ENCODE peak calls at places on chromosomes 11 and 22, in six cellular contexts. One of them, this sample, is unnamed.

GRCh38 chr11:17570034-17570433 is 23.0 kb downstream of the OTOG start:
- DNase-seq in vagina: no peak
- DNase-seq in Kasumi-1: no peak
- DNase-seq in foreskin melanocyte: no peak
- DNase-seq in RPMI8226: no peak
- DNase-seq in HEK293T: no peak
- DNase-seq in this sample: no peak

GRCh38 chr11:66745356-66746235 is 16.6 kb upstream of the SPTBN2 start:
- DNase-seq in vagina: no peak
- DNase-seq in Kasumi-1: no peak
- DNase-seq in foreskin melanocyte: no peak
- DNase-seq in RPMI8226: peak; percentile 91
- DNase-seq in HEK293T: no peak
- DNase-seq in this sample: peak; percentile 71

GRCh38 chr11:65113361-65113756 is 1.7 kb downstream of the TM7SF2 start:
- DNase-seq in vagina: no peak
- DNase-seq in Kasumi-1: no peak
- DNase-seq in foreskin melanocyte: no peak
- DNase-seq in RPMI8226: no peak
- DNase-seq in HEK293T: no peak
- DNase-seq in this sample: peak; percentile 39

GRCh38 chr22:19353363-19354131 is 62.0 kb upstream of the CLTCL1 start:
- DNase-seq in vagina: no peak
- DNase-seq in Kasumi-1: no peak
- DNase-seq in foreskin melanocyte: no peak
- DNase-seq in RPMI8226: no peak
- DNase-seq in HEK293T: peak; percentile 5
- DNase-seq in this sample: no peak

GRCh38 chr22:44893731-44894080 is 116.1 kb downstream of the PHF21B start:
- DNase-seq in vagina: no peak
- DNase-seq in Kasumi-1: no peak
- DNase-seq in foreskin melanocyte: no peak
- DNase-seq in RPMI8226: no peak
- DNase-seq in HEK293T: no peak
- DNase-seq in this sample: no peak

GRCh38 chr22:45672564-45673481 is 1.2 kb downstream of the ATXN10 start:
- DNase-seq in vagina: no peak
- DNase-seq in Kasumi-1: no peak
- DNase-seq in foreskin melanocyte: peak; percentile 49
- DNase-seq in RPMI8226: peak; percentile 33
- DNase-seq in HEK293T: peak; percentile 17
- DNase-seq in this sample: no peak

GRCh38 chr11:12808519-12808918 is 134.3 kb downstream of the TEAD1 start:
- DNase-seq in vagina: no peak
- DNase-seq in Kasumi-1: no peak
- DNase-seq in foreskin melanocyte: no peak
- DNase-seq in RPMI8226: peak; percentile 63
- DNase-seq in HEK293T: no peak
- DNase-seq in this sample: peak; percentile 62

GRCh38 chr11:40292636-40293585 is 1166.5 kb downstream of the LRRC4C start:
- DNase-seq in vagina: no peak
- DNase-seq in Kasumi-1: no peak
- DNase-seq in foreskin melanocyte: no peak
- DNase-seq in RPMI8226: no peak
- DNase-seq in HEK293T: no peak
- DNase-seq in this sample: no peak

GRCh38 chr22:20064140-20064480 is 15.9 kb upstream of the DGCR8 start:
- DNase-seq in vagina: no peak
- DNase-seq in Kasumi-1: no peak
- DNase-seq in foreskin melanocyte: no peak
- DNase-seq in RPMI8226: no peak
- DNase-seq in HEK293T: no peak
- DNase-seq in this sample: no peak

GRCh38 chr11:13668957-13669521 is 571 bp downstream of the FAR1 start:
- DNase-seq in vagina: no peak
- DNase-seq in Kasumi-1: peak; percentile 25
- DNase-seq in foreskin melanocyte: no peak
- DNase-seq in RPMI8226: peak; percentile 51
- DNase-seq in HEK293T: peak; percentile 27
- DNase-seq in this sample: peak; percentile 37

GRCh38 chr11:10709299-10710086 is 15.9 kb upstream of the IRAG1 start:
- DNase-seq in vagina: no peak
- DNase-seq in Kasumi-1: no peak
- DNase-seq in foreskin melanocyte: no peak
- DNase-seq in RPMI8226: no peak
- DNase-seq in HEK293T: no peak
- DNase-seq in this sample: no peak

GRCh38 chr22:27273386-27273785 is 528.2 kb downstream of the MN1 start:
- DNase-seq in vagina: no peak
- DNase-seq in Kasumi-1: no peak
- DNase-seq in foreskin melanocyte: no peak
- DNase-seq in RPMI8226: no peak
- DNase-seq in HEK293T: no peak
- DNase-seq in this sample: no peak

GRCh38 chr11:24828938-24829337 is 332.1 kb downstream of the LUZP2 start:
- DNase-seq in vagina: no peak
- DNase-seq in Kasumi-1: no peak
- DNase-seq in foreskin melanocyte: no peak
- DNase-seq in RPMI8226: no peak
- DNase-seq in HEK293T: no peak
- DNase-seq in this sample: peak; percentile 64

GRCh38 chr22:50139843-50140415 is 30.6 kb upstream of the PANX2 start:
- DNase-seq in vagina: no peak
- DNase-seq in Kasumi-1: no peak
- DNase-seq in foreskin melanocyte: no peak
- DNase-seq in RPMI8226: peak; percentile 94
- DNase-seq in HEK293T: no peak
- DNase-seq in this sample: peak; percentile 35

GRCh38 chr11:128116447-128117240 is 470.7 kb downstream of the ETS1 start:
- DNase-seq in vagina: no peak
- DNase-seq in Kasumi-1: no peak
- DNase-seq in foreskin melanocyte: peak; percentile 3
- DNase-seq in RPMI8226: no peak
- DNase-seq in HEK293T: no peak
- DNase-seq in this sample: peak; percentile 11

GRCh38 chr11:131297441-131297840 is 73.0 kb upstream of the NTM start:
- DNase-seq in vagina: no peak
- DNase-seq in Kasumi-1: no peak
- DNase-seq in foreskin melanocyte: no peak
- DNase-seq in RPMI8226: no peak
- DNase-seq in HEK293T: no peak
- DNase-seq in this sample: no peak

GRCh38 chr11:72788250-72788649 is 5.6 kb downstream of the STARD10 start:
- DNase-seq in vagina: no peak
- DNase-seq in Kasumi-1: no peak
- DNase-seq in foreskin melanocyte: no peak
- DNase-seq in RPMI8226: no peak
- DNase-seq in HEK293T: no peak
- DNase-seq in this sample: no peak

GRCh38 chr11:16963316-16963876 is 50.8 kb downstream of the PLEKHA7 start:
- DNase-seq in vagina: no peak
- DNase-seq in Kasumi-1: no peak
- DNase-seq in foreskin melanocyte: no peak
- DNase-seq in RPMI8226: no peak
- DNase-seq in HEK293T: no peak
- DNase-seq in this sample: no peak

GRCh38 chr11:108666373-108666772 is 1.5 kb downstream of the DDX10 start:
- DNase-seq in vagina: no peak
- DNase-seq in Kasumi-1: peak; percentile 28
- DNase-seq in foreskin melanocyte: no peak
- DNase-seq in RPMI8226: peak; percentile 44
- DNase-seq in HEK293T: no peak
- DNase-seq in this sample: peak; percentile 42

GRCh38 chr11:28756977-28757376 is 648.8 kb downstream of the METTL15 start:
- DNase-seq in vagina: no peak
- DNase-seq in Kasumi-1: no peak
- DNase-seq in foreskin melanocyte: no peak
- DNase-seq in RPMI8226: no peak
- DNase-seq in HEK293T: no peak
- DNase-seq in this sample: peak; percentile 89

GRCh38 chr11:11076879-11077278 is 219.0 kb upstream of the ZBED5 start:
- DNase-seq in vagina: no peak
- DNase-seq in Kasumi-1: no peak
- DNase-seq in foreskin melanocyte: no peak
- DNase-seq in RPMI8226: no peak
- DNase-seq in HEK293T: no peak
- DNase-seq in this sample: no peak

GRCh38 chr11:3942160-3942955 is 86.9 kb downstream of the STIM1 start:
- DNase-seq in vagina: peak; percentile 77
- DNase-seq in Kasumi-1: peak; percentile 4
- DNase-seq in foreskin melanocyte: no peak
- DNase-seq in RPMI8226: no peak
- DNase-seq in HEK293T: no peak
- DNase-seq in this sample: no peak

GRCh38 chr22:46515208-46516111 is 22.0 kb downstream of the CELSR1 start:
- DNase-seq in vagina: no peak
- DNase-seq in Kasumi-1: no peak
- DNase-seq in foreskin melanocyte: no peak
- DNase-seq in RPMI8226: no peak
- DNase-seq in HEK293T: no peak
- DNase-seq in this sample: no peak

GRCh38 chr22:30754521-30754920 is 59.8 kb downstream of the OSBP2 start:
- DNase-seq in vagina: no peak
- DNase-seq in Kasumi-1: no peak
- DNase-seq in foreskin melanocyte: no peak
- DNase-seq in RPMI8226: no peak
- DNase-seq in HEK293T: no peak
- DNase-seq in this sample: no peak

GRCh38 chr11:9208726-9209501 is 56.2 kb downstream of the DENND5A start:
- DNase-seq in vagina: no peak
- DNase-seq in Kasumi-1: no peak
- DNase-seq in foreskin melanocyte: no peak
- DNase-seq in RPMI8226: no peak
- DNase-seq in HEK293T: no peak
- DNase-seq in this sample: peak; percentile 31

GRCh38 chr22:38776086-38776485 is 17.9 kb downstream of the DNAL4 start:
- DNase-seq in vagina: no peak
- DNase-seq in Kasumi-1: no peak
- DNase-seq in foreskin melanocyte: no peak
- DNase-seq in RPMI8226: no peak
- DNase-seq in HEK293T: no peak
- DNase-seq in this sample: no peak

GRCh38 chr22:25153961-25154685 is 45.5 kb upstream of the CRYBB3 start:
- DNase-seq in vagina: no peak
- DNase-seq in Kasumi-1: no peak
- DNase-seq in foreskin melanocyte: peak; percentile 23
- DNase-seq in RPMI8226: no peak
- DNase-seq in HEK293T: no peak
- DNase-seq in this sample: peak; percentile 69

GRCh38 chr11:134512791-134513538 is 100.9 kb upstream of the B3GAT1 start:
- DNase-seq in vagina: no peak
- DNase-seq in Kasumi-1: no peak
- DNase-seq in foreskin melanocyte: no peak
- DNase-seq in RPMI8226: peak; percentile 35
- DNase-seq in HEK293T: no peak
- DNase-seq in this sample: no peak

GRCh38 chr11:94283678-94284077 is 20.7 kb upstream of the IZUMO1R start:
- DNase-seq in vagina: no peak
- DNase-seq in Kasumi-1: no peak
- DNase-seq in foreskin melanocyte: no peak
- DNase-seq in RPMI8226: no peak
- DNase-seq in HEK293T: no peak
- DNase-seq in this sample: no peak